ENCODE peak calls at places on chromosomes 5 and 9, in five cellular contexts. One of them, this sample, is unnamed.

GRCh38 chr9:119284587-119285337 is 84.5 kb downstream of the BRINP1 start:
- DNase-seq in right lobe of liver: no peak
- DNase-seq in fibroblast of villous mesenchyme: no peak
- DNase-seq in heart right ventricle: no peak
- DNase-seq in gastrocnemius medialis: no peak
- DNase-seq in this sample: peak; percentile 18

GRCh38 chr9:79809931-79810330 is 238.2 kb downstream of the TLE4 start:
- DNase-seq in heart right ventricle: no peak
- DNase-seq in fibroblast of villous mesenchyme: peak; percentile 81
- DNase-seq in gastrocnemius medialis: no peak
- DNase-seq in right lobe of liver: no peak
- DNase-seq in this sample: peak; percentile 79

GRCh38 chr9:89562186-89562814 is 42.5 kb upstream of the GADD45G start:
- DNase-seq in gastrocnemius medialis: no peak
- DNase-seq in heart right ventricle: no peak
- DNase-seq in fibroblast of villous mesenchyme: no peak
- DNase-seq in right lobe of liver: no peak
- DNase-seq in this sample: no peak

GRCh38 chr5:72453260-72453775 is 53.9 kb downstream of the ZNF366 start:
- DNase-seq in heart right ventricle: no peak
- DNase-seq in right lobe of liver: no peak
- DNase-seq in gastrocnemius medialis: peak; percentile 30
- DNase-seq in fibroblast of villous mesenchyme: no peak
- DNase-seq in this sample: no peak

GRCh38 chr9:22413884-22414283 is 32.7 kb upstream of the DMRTA1 start:
- DNase-seq in heart right ventricle: no peak
- DNase-seq in right lobe of liver: no peak
- DNase-seq in fibroblast of villous mesenchyme: peak; percentile 4
- DNase-seq in gastrocnemius medialis: no peak
- DNase-seq in this sample: no peak

GRCh38 chr5:36934740-36935356 is 58.3 kb downstream of the NIPBL start:
- DNase-seq in fibroblast of villous mesenchyme: peak; percentile 6
- DNase-seq in right lobe of liver: no peak
- DNase-seq in gastrocnemius medialis: no peak
- DNase-seq in heart right ventricle: no peak
- DNase-seq in this sample: no peak

GRCh38 chr9:9998491-9999287 is 614.1 kb downstream of the PTPRD start:
- DNase-seq in gastrocnemius medialis: no peak
- DNase-seq in fibroblast of villous mesenchyme: no peak
- DNase-seq in right lobe of liver: no peak
- DNase-seq in heart right ventricle: no peak
- DNase-seq in this sample: no peak

GRCh38 chr5:68932830-68933434 is 160.9 kb upstream of the SLC30A5 start:
- DNase-seq in fibroblast of villous mesenchyme: no peak
- DNase-seq in heart right ventricle: no peak
- DNase-seq in gastrocnemius medialis: no peak
- DNase-seq in right lobe of liver: no peak
- DNase-seq in this sample: no peak

GRCh38 chr5:31048282-31048974 is 145.1 kb upstream of the CDH6 start:
- DNase-seq in fibroblast of villous mesenchyme: no peak
- DNase-seq in heart right ventricle: no peak
- DNase-seq in gastrocnemius medialis: no peak
- DNase-seq in right lobe of liver: no peak
- DNase-seq in this sample: no peak

GRCh38 chr5:138643040-138643791 is 68.0 kb upstream of the HSPA9 start:
- DNase-seq in right lobe of liver: no peak
- DNase-seq in gastrocnemius medialis: no peak
- DNase-seq in heart right ventricle: no peak
- DNase-seq in fibroblast of villous mesenchyme: no peak
- DNase-seq in this sample: no peak

GRCh38 chr5:65326912-65327311 is 154.8 kb downstream of the ADAMTS6 start:
- DNase-seq in fibroblast of villous mesenchyme: peak; percentile 6
- DNase-seq in heart right ventricle: no peak
- DNase-seq in gastrocnemius medialis: no peak
- DNase-seq in right lobe of liver: no peak
- DNase-seq in this sample: peak; percentile 81

GRCh38 chr9:69157751-69158466 is 16.2 kb upstream of the TJP2 start:
- DNase-seq in heart right ventricle: no peak
- DNase-seq in right lobe of liver: no peak
- DNase-seq in gastrocnemius medialis: no peak
- DNase-seq in fibroblast of villous mesenchyme: peak; percentile 57
- DNase-seq in this sample: peak; percentile 67

GRCh38 chr5:65111961-65112658 is 343.4 kb downstream of the CWC27 start:
- DNase-seq in heart right ventricle: no peak
- DNase-seq in gastrocnemius medialis: no peak
- DNase-seq in fibroblast of villous mesenchyme: no peak
- DNase-seq in right lobe of liver: no peak
- DNase-seq in this sample: no peak

GRCh38 chr5:11904270-11904906 is at the start of gene CTNND2:
- DNase-seq in fibroblast of villous mesenchyme: no peak
- DNase-seq in heart right ventricle: peak; percentile 26
- DNase-seq in right lobe of liver: peak; percentile 21
- DNase-seq in gastrocnemius medialis: no peak
- DNase-seq in this sample: no peak

GRCh38 chr5:11902304-11902703 is 1.9 kb downstream of the CTNND2 start:
- DNase-seq in heart right ventricle: no peak
- DNase-seq in fibroblast of villous mesenchyme: no peak
- DNase-seq in right lobe of liver: no peak
- DNase-seq in gastrocnemius medialis: no peak
- DNase-seq in this sample: no peak

GRCh38 chr5:11905209-11905608 is 963 bp upstream of the CTNND2 start:
- DNase-seq in fibroblast of villous mesenchyme: no peak
- DNase-seq in right lobe of liver: no peak
- DNase-seq in heart right ventricle: no peak
- DNase-seq in gastrocnemius medialis: no peak
- DNase-seq in this sample: no peak

GRCh38 chr5:11903121-11903613 is 1.1 kb downstream of the CTNND2 start:
- DNase-seq in right lobe of liver: no peak
- DNase-seq in heart right ventricle: peak; percentile 12
- DNase-seq in gastrocnemius medialis: no peak
- DNase-seq in fibroblast of villous mesenchyme: no peak
- DNase-seq in this sample: no peak

DNA sequence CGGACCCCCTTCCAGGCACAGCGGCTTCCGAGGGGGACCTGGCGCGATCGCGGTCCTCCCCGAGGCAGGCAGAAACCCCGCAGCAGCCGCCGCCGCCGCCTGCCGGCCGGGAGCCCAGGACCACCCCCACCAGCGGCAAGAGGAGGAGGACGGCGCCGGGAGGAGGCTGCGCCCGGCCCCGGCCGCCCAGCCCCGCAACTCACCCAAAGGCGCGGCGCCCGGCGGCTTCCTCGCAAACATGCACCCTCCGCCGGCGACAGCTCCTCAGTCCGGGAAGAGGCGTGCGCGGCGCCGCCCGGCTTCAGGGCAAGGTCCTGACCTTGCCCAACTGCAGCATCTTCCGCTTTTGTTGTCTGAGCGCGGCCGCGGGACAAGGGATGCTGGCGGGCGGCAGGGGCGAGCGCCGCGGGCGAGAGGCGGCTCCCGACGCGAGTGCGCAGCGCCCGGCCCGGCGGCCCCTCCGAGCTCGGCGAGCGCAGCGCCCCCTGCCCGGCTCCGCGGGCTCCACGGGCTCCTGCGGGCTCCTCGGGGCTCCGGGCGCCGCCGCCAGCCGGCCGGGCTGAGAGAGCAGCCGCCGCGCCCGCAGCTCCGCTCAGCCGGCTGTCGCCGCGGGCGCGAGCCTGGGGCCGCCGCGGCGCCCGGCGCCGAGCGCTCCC is 504 bp downstream of the CTNND2 start:
- DNase-seq in fibroblast of villous mesenchyme: no peak
- DNase-seq in right lobe of liver: peak; percentile 38
- DNase-seq in heart right ventricle: no peak
- DNase-seq in gastrocnemius medialis: no peak
- DNase-seq in this sample: no peak
- H3K4me3 ChIP-seq in fibroblast of villous mesenchyme: no peak overlapping the region
- H3K4me3 ChIP-seq in right lobe of liver: peak overlapping the region; percentile 52
- H3K4me3 ChIP-seq in heart right ventricle: peak overlapping the region; percentile 42
- H3K4me3 ChIP-seq in gastrocnemius medialis: no peak overlapping the region
- H3K4me3 ChIP-seq in this sample: no peak overlapping the region

GRCh38 chr9:133636902-133637301 is 739 bp downstream of the DBH start:
- DNase-seq in heart right ventricle: no peak
- DNase-seq in fibroblast of villous mesenchyme: no peak
- DNase-seq in gastrocnemius medialis: no peak
- DNase-seq in right lobe of liver: no peak
- DNase-seq in this sample: no peak
- TF ChIP-seq CTCF in heart right ventricle: no peak
- TF ChIP-seq CTCF in fibroblast of villous mesenchyme: no peak
- TF ChIP-seq CTCF in gastrocnemius medialis: no peak
- TF ChIP-seq CTCF in right lobe of liver: no peak
- TF ChIP-seq CTCF in this sample: no peak

DNA sequence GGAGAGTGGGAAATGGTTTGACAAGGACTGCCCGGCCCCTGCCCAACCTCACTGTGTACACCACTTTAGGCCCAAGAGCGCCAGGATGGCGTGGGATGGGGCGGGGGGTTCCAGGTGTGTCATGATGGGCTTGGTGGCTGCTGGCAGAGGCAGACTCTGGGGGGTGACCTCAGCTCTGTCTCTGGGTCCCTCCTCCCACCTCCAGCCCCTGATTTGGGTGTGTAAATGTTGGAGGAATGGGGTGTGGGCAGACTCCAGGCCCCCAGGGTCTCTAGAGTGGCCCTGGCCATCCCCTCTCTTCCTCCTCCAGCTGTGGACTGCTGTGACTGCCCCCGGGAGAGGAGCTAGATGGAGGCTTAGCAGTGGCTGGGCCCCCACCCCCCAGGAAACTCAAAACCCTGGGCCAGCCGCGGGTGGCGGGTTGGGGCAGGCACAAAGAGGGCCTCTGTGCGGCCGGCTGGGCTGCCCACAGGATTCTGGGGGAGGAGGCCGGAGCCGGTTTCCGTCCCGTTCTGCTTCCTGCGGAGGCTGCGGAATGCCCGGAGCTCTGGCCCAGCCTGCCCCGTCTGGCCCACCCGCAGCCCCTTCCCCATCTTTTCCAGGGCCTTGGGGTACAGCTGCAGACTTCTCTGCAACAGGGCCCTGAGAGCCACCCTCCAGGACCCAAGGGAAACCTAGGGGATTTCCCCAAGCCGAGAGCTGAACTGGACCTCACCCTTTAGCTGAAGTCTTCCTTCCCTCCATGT is 23.1 kb downstream of the CXXC5 start:
- DNase-seq in right lobe of liver: no peak
- DNase-seq in fibroblast of villous mesenchyme: no peak
- DNase-seq in gastrocnemius medialis: no peak
- DNase-seq in heart right ventricle: no peak
- DNase-seq in this sample: no peak
- H3K4me3 ChIP-seq in right lobe of liver: no peak overlapping the region
- H3K4me3 ChIP-seq in fibroblast of villous mesenchyme: no peak overlapping the region
- H3K4me3 ChIP-seq in gastrocnemius medialis: peak overlapping the region; percentile 21
- H3K4me3 ChIP-seq in heart right ventricle: peak overlapping the region; percentile 18
- H3K4me3 ChIP-seq in this sample: no peak overlapping the region

GRCh38 chr9:124419832-124420489 is 4.7 kb upstream of the PSMB7 start:
- DNase-seq in fibroblast of villous mesenchyme: no peak
- DNase-seq in heart right ventricle: no peak
- DNase-seq in gastrocnemius medialis: no peak
- DNase-seq in right lobe of liver: no peak
- DNase-seq in this sample: no peak

GRCh38 chr9:124414612-124415011 is 630 bp downstream of the PSMB7 start:
- DNase-seq in heart right ventricle: no peak
- DNase-seq in right lobe of liver: no peak
- DNase-seq in gastrocnemius medialis: no peak
- DNase-seq in fibroblast of villous mesenchyme: no peak
- DNase-seq in this sample: no peak

GRCh38 chr9:124412228-124412575 is 3.0 kb downstream of the PSMB7 start:
- DNase-seq in gastrocnemius medialis: no peak
- DNase-seq in fibroblast of villous mesenchyme: no peak
- DNase-seq in right lobe of liver: no peak
- DNase-seq in heart right ventricle: no peak
- DNase-seq in this sample: no peak

GRCh38 chr9:124415102-124415851 is at the start of gene PSMB7:
- DNase-seq in right lobe of liver: peak; percentile 94
- DNase-seq in fibroblast of villous mesenchyme: peak; percentile 98
- DNase-seq in gastrocnemius medialis: peak; percentile 95
- DNase-seq in heart right ventricle: peak; percentile 96
- DNase-seq in this sample: peak; percentile 95

DNA sequence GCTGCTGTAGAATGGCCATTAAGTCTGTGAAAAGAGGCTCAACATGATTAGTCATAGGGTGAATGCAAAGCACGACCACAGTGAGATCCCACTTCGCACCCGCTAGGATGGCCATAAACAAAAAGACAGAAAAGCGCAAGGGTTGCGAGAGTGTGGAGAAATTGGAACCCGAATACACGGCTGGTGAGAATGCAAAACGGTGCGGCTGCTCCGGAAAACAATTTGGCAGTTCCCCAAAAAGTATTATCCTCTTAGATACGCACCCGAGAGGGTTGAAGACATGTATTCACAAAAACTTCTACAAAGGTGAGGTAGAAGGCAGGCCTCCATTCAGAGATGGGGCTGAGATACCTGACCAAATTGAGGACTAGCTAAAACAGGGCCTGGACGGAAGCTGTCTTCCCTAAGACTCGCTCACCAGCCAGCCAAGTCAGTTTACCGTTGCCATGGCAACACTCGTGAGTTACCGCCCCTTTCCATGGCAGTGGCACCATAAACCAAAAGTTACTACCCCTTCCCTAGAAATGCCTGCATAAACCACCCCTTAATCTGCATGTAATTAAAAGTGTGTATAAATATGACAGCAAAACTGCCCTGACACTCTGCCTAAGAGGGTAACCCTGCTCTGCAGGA is 726 bp upstream of the PSMB7 start:
- DNase-seq in heart right ventricle: no peak
- DNase-seq in right lobe of liver: no peak
- DNase-seq in fibroblast of villous mesenchyme: no peak
- DNase-seq in gastrocnemius medialis: no peak
- DNase-seq in this sample: no peak
- TF ChIP-seq CTCF in heart right ventricle: no peak
- TF ChIP-seq CTCF in right lobe of liver: no peak
- TF ChIP-seq CTCF in fibroblast of villous mesenchyme: no peak
- TF ChIP-seq CTCF in gastrocnemius medialis: no peak
- TF ChIP-seq CTCF in this sample: no peak

GRCh38 chr5:88141695-88141979 is 127.0 kb downstream of the TMEM161B start:
- DNase-seq in fibroblast of villous mesenchyme: no peak
- DNase-seq in heart right ventricle: no peak
- DNase-seq in right lobe of liver: no peak
- DNase-seq in gastrocnemius medialis: no peak
- DNase-seq in this sample: no peak
- H3K4me3 ChIP-seq in fibroblast of villous mesenchyme: peak overlapping the region; percentile 47
- H3K4me3 ChIP-seq in heart right ventricle: peak overlapping the region; percentile 58
- H3K4me3 ChIP-seq in right lobe of liver: peak overlapping the region; percentile 45
- H3K4me3 ChIP-seq in gastrocnemius medialis: peak overlapping the region; percentile 42
- H3K4me3 ChIP-seq in this sample: peak overlapping the region; percentile 54